ENCODE peak calls at places on chromosomes 12 and 14, in four cellular contexts. R is tibial nerve, X is aorta, D is kidney. Y is an unnamed sample.

GRCh38 chr14:53668861-53669260 is 287.8 kb downstream of the BMP4 start:
- DNase-seq in X (no peak), D (no peak), R (no peak), Y (no peak)

GRCh38 chr12:72028966-72029365 is 90.3 kb downstream of the TPH2 start:
- DNase-seq in R (no peak), D (no peak), X (no peak), Y (no peak)

GRCh38 chr12:22318122-22318737 is 16.3 kb downstream of the ST8SIA1 start:
- DNase-seq in D (no peak), R (no peak), X (no peak), Y (no peak)

GRCh38 chr12:10235761-10236631 is 23.3 kb downstream of the GABARAPL1 start:
- DNase-seq in R (no peak), D (no peak), X (no peak), Y (no peak)

GRCh38 chr12:52439845-52440244 is 5.7 kb upstream of the KRT75 start:
- DNase-seq in D (no peak), X (no peak), R (no peak), Y (no peak)

GRCh38 chr14:76514599-76514998 is 138.7 kb downstream of the ESRRB start:
- DNase-seq in X (peak; percentile 20), R (no peak), D (no peak), Y (no peak)

GRCh38 chr14:92686411-92686762 is 62.0 kb downstream of the LGMN start:
- DNase-seq in X (no peak), R (no peak), D (peak; percentile 74), Y (no peak)

GRCh38 chr14:75604979-75605825 is 26.8 kb downstream of the FLVCR2 start:
- DNase-seq in X (no peak), D (no peak), R (peak; percentile 58), Y (no peak)

GRCh38 chr12:77402726-77403125 is 337.4 kb upstream of the E2F7 start:
- DNase-seq in X (no peak), R (no peak), D (no peak), Y (no peak)

GRCh38 chr12:63907561-63907960 is 63.1 kb downstream of the SRGAP1 start:
- DNase-seq in X (no peak), D (no peak), R (no peak), Y (no peak)

GRCh38 chr14:81137316-81137715 is 83.4 kb downstream of the GTF2A1 start:
- DNase-seq in D (no peak), R (no peak), X (no peak), Y (no peak)

GRCh38 chr14:75487155-75487671 is 35.1 kb upstream of the BATF start:
- DNase-seq in R (no peak), D (no peak), X (no peak), Y (no peak)

GRCh38 chr12:101695698-101696097 is 1.7 kb upstream of the CHPT1 start:
- DNase-seq in R (no peak), D (no peak), X (no peak), Y (no peak)

GRCh38 chr12:44503329-44503728 is 372.8 kb downstream of the NELL2 start:
- DNase-seq in D (no peak), X (no peak), R (no peak), Y (no peak)

GRCh38 chr14:34980337-34980900 is 2.4 kb upstream of the SRP54 start:
- DNase-seq in X (no peak), R (no peak), D (no peak), Y (no peak)

GRCh38 chr14:56899829-56900228 is 89.5 kb upstream of the OTX2 start:
- DNase-seq in R (no peak), D (no peak), X (no peak), Y (no peak)

GRCh38 chr12:87518508-87518907 is 510.7 kb downstream of the C12orf50 start:
- DNase-seq in R (no peak), D (no peak), X (no peak), Y (no peak)

GRCh38 chr12:106675651-106676435 is 93.0 kb downstream of the RFX4 start:
- DNase-seq in X (no peak), D (no peak), R (no peak), Y (no peak)

GRCh38 chr14:57299511-57299910 is 30.7 kb downstream of the AP5M1 start:
- DNase-seq in X (no peak), D (no peak), R (no peak), Y (no peak)

GRCh38 chr12:50057896-50058670 is 687 bp downstream of the ASIC1 start:
- DNase-seq in X (no peak), D (peak; percentile 64), R (no peak), Y (no peak)

GRCh38 chr12:116406529-116406928 is 129.0 kb upstream of the MED13L start:
- DNase-seq in R (peak; percentile 90), D (peak; percentile 95), X (peak; percentile 95), Y (no peak)

GRCh38 chr14:31229638-31230229 is 22.1 kb upstream of the HECTD1 start:
- DNase-seq in R (peak; percentile 60), X (no peak), D (no peak), Y (no peak)

GRCh38 chr12:131017477-131017991 is 63.8 kb downstream of the ADGRD1 start:
- DNase-seq in X (no peak), D (peak; percentile 10), R (no peak), Y (no peak)

GRCh38 chr14:90383731-90384542 is 12.9 kb upstream of the CALM1 start:
- DNase-seq in R (peak; percentile 23), X (peak; percentile 85), D (peak; percentile 85), Y (no peak)

GRCh38 chr12:124867389-124867930 is 3.8 kb upstream of the SCARB1 start:
- DNase-seq in X (no peak), R (no peak), D (no peak), Y (no peak)

GRCh38 chr12:22979854-22980253 is 354.9 kb downstream of the ETNK1 start:
- DNase-seq in X (no peak), R (no peak), D (no peak), Y (no peak)

GRCh38 chr12:90100619-90101018 is 392.0 kb upstream of the ATP2B1 start:
- DNase-seq in D (no peak), X (no peak), R (no peak), Y (no peak)

GRCh38 chr14:99603471-99603933 is 505 bp downstream of the CCDC85C start:
- DNase-seq in R (no peak), X (no peak), D (no peak), Y (no peak)

GRCh38 chr14:97021001-97021400 is 223.8 kb downstream of the VRK1 start:
- DNase-seq in D (no peak), R (no peak), X (no peak), Y (no peak)

GRCh38 chr14:24838945-24839616 is 205.1 kb upstream of the GZMB start:
- DNase-seq in R (no peak), D (no peak), X (no peak), Y (no peak)

GRCh38 chr14:68367444-68368014 is 425.3 kb downstream of the ZFP36L1 start:
- DNase-seq in X (no peak), D (no peak), R (no peak), Y (no peak)

DNA sequence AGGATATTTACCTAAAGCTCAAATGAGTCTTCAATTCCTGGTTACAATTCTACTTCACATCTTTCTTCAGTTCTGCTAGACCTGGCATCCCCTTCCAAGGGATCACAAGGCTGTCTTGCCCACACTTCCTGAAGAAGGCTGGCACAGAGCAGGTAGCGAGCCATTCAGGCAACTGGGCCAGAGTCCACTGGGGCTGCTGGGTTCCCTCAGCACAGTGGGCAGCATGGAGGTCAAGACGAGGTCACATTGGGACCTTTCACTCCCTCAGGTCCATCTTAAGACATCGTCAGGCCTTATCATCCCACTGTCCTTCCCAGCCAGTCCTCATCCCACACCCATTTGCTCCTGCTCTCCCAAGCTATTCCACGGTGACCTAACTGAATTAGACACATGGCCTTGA is 143.1 kb upstream of the HIF1A start:
- DNase-seq in R (no peak), D (no peak), X (no peak), Y (no peak)
- H3K4me1 ChIP-seq in R (no peaks in the 10 kb centered on the region), D (peaks cover 9% of the 10 kb centered on the region), X (no peaks in the 10 kb centered on the region), Y (peaks cover 2% of the 10 kb centered on the region)

DNA sequence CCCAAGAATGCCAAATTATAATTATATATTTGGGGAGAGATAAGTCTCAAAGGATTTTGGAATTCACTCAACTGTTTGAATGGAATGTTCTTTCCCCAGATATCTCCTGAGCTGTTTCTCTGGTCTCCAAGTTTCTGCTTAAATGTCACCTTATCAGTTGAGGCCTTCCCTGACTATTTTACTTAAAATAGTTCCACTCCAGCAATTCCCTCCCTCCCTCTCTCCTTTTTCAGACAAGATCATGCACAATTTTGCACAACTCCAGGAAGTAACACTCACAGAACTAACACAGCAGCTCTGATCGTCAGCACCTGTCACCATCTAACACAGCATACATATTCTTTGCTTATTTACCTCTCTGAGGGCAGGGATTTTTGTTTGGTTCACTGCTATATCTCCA is 12.5 kb downstream of the BTG1 start:
- DNase-seq in R (no peak), X (no peak), D (no peak), Y (no peak)
- H3K27ac ChIP-seq in R (no peak overlapping the region), X (no peak overlapping the region), D (no peak overlapping the region), Y (no peak overlapping the region)

GRCh38 chr12:1603621-1604020 is 9.2 kb upstream of the FBXL14 start:
- DNase-seq in D (no peak), X (no peak), R (no peak), Y (no peak)
- H3K4me1 ChIP-seq in D (peaks cover 6% of the 10 kb centered on the region), X (no peaks in the 10 kb centered on the region), R (no peaks in the 10 kb centered on the region), Y (no peaks in the 10 kb centered on the region)

GRCh38 chr12:91106283-91106682 is 5.0 kb downstream of the LUM start:
- DNase-seq in D (no peak), X (no peak), R (no peak), Y (no peak)

GRCh38 chr12:91113621-91114020 is 2.3 kb upstream of the LUM start:
- DNase-seq in R (no peak), D (no peak), X (no peak), Y (no peak)

GRCh38 chr12:91108196-91108595 is 3.1 kb downstream of the LUM start:
- DNase-seq in R (no peak), D (no peak), X (no peak), Y (no peak)

GRCh38 chr12:91109148-91109564 is 2.1 kb downstream of the LUM start:
- DNase-seq in X (peak; percentile 88), D (peak; percentile 74), R (peak; percentile 83), Y (peak; percentile 22)

GRCh38 chr12:91111366-91112321 is at the start of gene LUM:
- DNase-seq in R (peak; percentile 38), D (no peak), X (no peak), Y (no peak)
- H3K27ac ChIP-seq in R (no peak within 1 kb of the TSS), D (peak within 1 kb of the TSS; percentile 69), X (no peak within 1 kb of the TSS), Y (no peak within 1 kb of the TSS)

DNA sequence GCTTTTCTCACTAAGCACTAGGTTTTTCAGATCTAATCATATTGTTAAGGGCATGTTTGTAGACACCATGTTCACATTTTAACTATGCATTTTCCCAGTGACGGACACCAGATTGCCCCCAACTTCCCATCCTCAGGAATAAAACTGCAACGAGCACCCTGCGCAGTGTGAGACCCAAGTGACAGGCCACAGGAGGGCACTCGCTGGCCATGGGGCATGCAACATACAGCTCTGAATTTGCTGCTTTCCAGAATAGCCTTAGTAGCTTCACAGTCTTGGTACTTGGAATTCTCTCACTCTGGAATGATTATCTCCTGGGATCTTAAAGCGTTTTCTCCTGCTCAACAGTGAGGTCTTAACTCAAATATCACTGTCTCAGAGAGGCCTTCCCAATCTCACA is 983 bp upstream of the DDX47 start:
- DNase-seq in D (no peak), R (no peak), X (no peak), Y (no peak)
- H3K4me1 ChIP-seq in D (peaks cover 10% of the 10 kb centered on the region), R (no peaks in the 10 kb centered on the region), X (peaks cover 10% of the 10 kb centered on the region), Y (peaks cover 2% of the 10 kb centered on the region)

GRCh38 chr14:36295642-36296627 is 24.5 kb downstream of the MBIP start:
- DNase-seq in D (no peak), R (no peak), X (no peak), Y (no peak)
- H3K27ac ChIP-seq in D (no peak overlapping the region), R (no peak overlapping the region), X (no peak overlapping the region), Y (no peak overlapping the region)